ENCODE peak calls at places on chromosomes 12 and 14, in four cellular contexts. P, F, K and L are unnamed samples.
A peak's percentile ranks its signal among the peaks of the same experiment; 100 is the strongest.

GRCh38 chr12:87856-88255 is 21.3 kb downstream of the IQSEC3 start:
- DNase-seq in P (no peak), K (no peak), F (no peak), L (peak; percentile 66)

GRCh38 chr12:92854344-92854743 is 74.8 kb downstream of the EEA1 start:
- DNase-seq in K (no peak), F (no peak), P (no peak), L (no peak)

GRCh38 chr12:10873374-10873773 is 10.7 kb downstream of the PRH1 start:
- DNase-seq in P (no peak), K (peak; percentile 4), F (peak; percentile 66), L (peak; percentile 42)

GRCh38 chr14:61478971-61479473 is 157.6 kb downstream of the PRKCH start:
- DNase-seq in F (no peak), P (peak; percentile 80), K (no peak), L (no peak)

GRCh38 chr14:36701144-36701543 is 39.5 kb downstream of the PAX9 start:
- DNase-seq in K (no peak), F (no peak), P (no peak), L (no peak)

GRCh38 chr12:32302218-32302826 is 97.0 kb upstream of the FGD4 start:
- DNase-seq in F (peak; percentile 34), K (peak; percentile 51), P (peak; percentile 89), L (no peak)

GRCh38 chr12:108214486-108214885 is 85.4 kb downstream of the WSCD2 start:
- DNase-seq in P (peak; percentile 19), F (peak; percentile 25), K (peak; percentile 27), L (peak; percentile 9)

GRCh38 chr14:101402936-101403660 is 158.2 kb upstream of the DIO3 start:
- DNase-seq in P (no peak), K (peak; percentile 35), F (no peak), L (no peak)

GRCh38 chr12:64560395-64561301 is 49.6 kb upstream of the RASSF3 start:
- DNase-seq in K (peak; percentile 99), P (no peak), F (peak; percentile 95), L (peak; percentile 97)

GRCh38 chr12:21438643-21439042 is 1.2 kb downstream of the PYROXD1 start:
- DNase-seq in P (peak; percentile 3), K (peak; percentile 10), F (no peak), L (no peak)

GRCh38 chr14:104770851-104771272 is 17.9 kb downstream of the SIVA1 start:
- DNase-seq in P (no peak), K (peak; percentile 56), F (no peak), L (no peak)

GRCh38 chr14:100616854-100617714 is 29.9 kb upstream of the BEGAIN start:
- DNase-seq in P (no peak), F (no peak), K (no peak), L (no peak)

GRCh38 chr12:108495054-108495453 is 20.0 kb upstream of the FICD start:
- DNase-seq in F (peak; percentile 17), K (peak; percentile 51), P (peak; percentile 48), L (peak; percentile 32)

GRCh38 chr12:108235231-108235959 is 103.7 kb downstream of the CMKLR1 start:
- DNase-seq in F (no peak), K (no peak), P (no peak), L (no peak)

GRCh38 chr12:130770413-130771028 is 54.4 kb upstream of the RIMBP2 start:
- DNase-seq in F (no peak), K (no peak), P (no peak), L (no peak)

GRCh38 chr12:28563926-28564325 is 373.7 kb downstream of the CCDC91 start:
- DNase-seq in P (no peak), K (peak; percentile 93), F (peak; percentile 72), L (no peak)

GRCh38 chr14:75113932-75114539 is 12.8 kb downstream of the NEK9 start:
- DNase-seq in F (no peak), P (no peak), K (no peak), L (no peak)

GRCh38 chr12:41699658-41700057 is 445.0 kb downstream of the GXYLT1 start:
- DNase-seq in F (no peak), K (no peak), P (no peak), L (no peak)

GRCh38 chr12:122195405-122195804 is 8.1 kb upstream of the B3GNT4 start:
- DNase-seq in P (no peak), F (no peak), K (no peak), L (no peak)

GRCh38 chr12:94336201-94336915 is 123.3 kb downstream of the CEP83 start:
- DNase-seq in P (no peak), K (peak; percentile 24), F (peak; percentile 32), L (no peak)

GRCh38 chr14:98666545-98666944 is 605.5 kb downstream of the BCL11B start:
- DNase-seq in F (no peak), P (no peak), K (no peak), L (no peak)

GRCh38 chr12:114740448-114740847 is 56.5 kb upstream of the TBX3 start:
- DNase-seq in P (no peak), K (no peak), F (no peak), L (no peak)

GRCh38 chr14:64990291-64990690 is 3.6 kb downstream of the FNTB start:
- DNase-seq in K (no peak), P (no peak), F (no peak), L (no peak)

GRCh38 chr12:86226481-86226880 is 29.7 kb downstream of the MGAT4C start:
- DNase-seq in P (no peak), K (no peak), F (no peak), L (no peak)

GRCh38 chr14:104286496-104286895 is 148.1 kb downstream of the KIF26A start:
- DNase-seq in F (no peak), K (no peak), P (no peak), L (no peak)

GRCh38 chr14:59751578-59751977 is 119.0 kb downstream of the RTN1 start:
- DNase-seq in P (no peak), F (no peak), K (no peak), L (no peak)

GRCh38 chr12:26188641-26189040 is 6.7 kb upstream of the SSPN start:
- DNase-seq in K (no peak), P (no peak), F (no peak), L (peak; percentile 43)

GRCh38 chr14:65866422-65866821 is 453.9 kb downstream of the FUT8 start:
- DNase-seq in F (peak; percentile 67), P (no peak), K (peak; percentile 40), L (no peak)

GRCh38 chr14:38042356-38042755 is 165.3 kb upstream of the SSTR1 start:
- DNase-seq in K (peak; percentile 77), P (no peak), F (peak; percentile 4), L (peak; percentile 65)

GRCh38 chr14:72883109-72883508 is 10.8 kb downstream of the DPF3 start:
- DNase-seq in P (no peak), F (no peak), K (no peak), L (no peak)

GRCh38 chr14:64830961-64831360 is 48.7 kb downstream of the SPTB start:
- DNase-seq in P (no peak), F (no peak), K (no peak), L (no peak)

GRCh38 chr12:65891219-65891618 is 66.9 kb downstream of the HMGA2 start:
- DNase-seq in F (peak; percentile 57), K (peak; percentile 68), P (no peak), L (peak; percentile 74)

GRCh38 chr14:23829736-23830474 is 123.7 kb upstream of the DHRS4 start:
- DNase-seq in F (peak; percentile 86), P (no peak), K (peak; percentile 90), L (peak; percentile 93)

GRCh38 chr14:91058017-91058675 is 2.3 kb downstream of the RPS6KA5 start:
- DNase-seq in F (no peak), K (peak; percentile 19), P (no peak), L (no peak)

GRCh38 chr12:120438495-120439198 is 734 bp downstream of the COX6A1 start:
- DNase-seq in K (no peak), F (no peak), P (peak; percentile 19), L (no peak)

GRCh38 chr12:58931518-58931917 is 11.2 kb upstream of the LRIG3 start:
- DNase-seq in P (no peak), F (no peak), K (no peak), L (no peak)
- TF ChIP-seq CTCF in P (no peak), F (no peak), K (no peak), L (peak; percentile 5)

DNA sequence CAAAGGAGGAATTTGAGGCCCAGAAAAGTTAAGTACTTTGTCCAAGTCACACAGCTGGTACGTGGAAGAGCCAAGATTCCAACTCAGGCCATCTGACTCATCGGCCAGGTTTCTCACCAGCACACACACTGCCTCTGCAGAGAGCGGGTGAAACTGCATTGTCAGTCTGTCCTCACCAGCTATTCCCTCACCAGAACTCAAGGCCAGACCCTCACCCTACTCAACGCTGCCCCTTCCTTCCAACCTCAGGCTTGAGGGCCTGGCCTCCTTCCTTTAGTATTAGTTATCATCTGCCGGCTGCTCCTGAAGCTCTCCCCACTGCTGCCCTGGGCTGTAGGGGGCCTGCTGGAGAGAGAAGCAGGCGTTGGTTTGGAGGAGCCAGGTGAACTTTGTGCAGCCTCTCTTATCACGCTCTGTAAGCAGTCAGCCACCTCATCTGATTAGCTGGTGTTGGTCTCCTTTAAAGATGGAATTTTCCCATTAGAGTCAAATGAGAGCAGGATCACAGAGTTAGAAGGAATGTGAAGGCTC is 16.6 kb upstream of the PLEK2 start:
- DNase-seq in P (no peak), K (peak; percentile 76), F (peak; percentile 76), L (peak; percentile 53)
- TF ChIP-seq CTCF in P (no peak), K (no peak), F (peak; percentile 26), L (no peak)

DNA sequence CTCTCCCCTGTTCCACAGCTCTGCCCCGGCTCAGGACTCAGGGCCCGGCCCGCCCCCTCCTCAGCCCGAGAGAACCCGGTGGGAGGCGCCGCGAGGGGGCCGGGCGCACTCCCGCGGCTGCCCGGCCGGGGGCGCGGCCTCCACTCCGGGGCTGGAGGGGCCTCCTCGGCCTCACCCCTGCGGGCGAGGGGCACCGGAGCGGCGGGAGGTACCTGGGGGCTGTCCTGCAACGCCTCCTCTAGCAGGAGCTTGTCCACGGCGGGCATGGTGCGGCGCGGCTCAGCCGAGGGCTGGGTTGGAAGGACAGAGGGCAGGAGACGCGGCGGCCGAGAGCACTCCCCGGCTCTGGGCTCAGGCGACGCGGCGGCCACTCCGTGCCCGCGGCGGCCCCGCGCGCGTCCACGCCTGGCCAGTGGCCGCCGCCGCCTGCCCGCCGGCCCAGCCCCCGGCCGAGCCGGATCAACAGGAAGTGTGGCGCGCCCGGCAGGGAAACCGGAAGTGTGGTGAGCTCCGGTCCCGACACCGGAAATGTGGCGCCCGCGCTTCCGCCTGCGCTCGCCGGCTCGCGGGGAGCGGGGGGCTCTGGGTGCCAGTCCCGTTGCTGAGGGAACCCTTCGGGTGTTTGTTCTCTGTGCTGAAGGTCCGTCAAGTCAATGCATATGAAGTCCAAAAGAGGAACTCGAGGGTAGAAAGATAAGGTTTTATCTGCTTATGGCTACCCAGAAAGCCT is at the start of gene APPL2:
- DNase-seq in P (peak; percentile 93), K (peak; percentile 96), F (peak; percentile 85), L (peak; percentile 89)
- TF ChIP-seq CTCF in P (peak; percentile 67), K (peak; percentile 3), F (no peak), L (no peak)

DNA sequence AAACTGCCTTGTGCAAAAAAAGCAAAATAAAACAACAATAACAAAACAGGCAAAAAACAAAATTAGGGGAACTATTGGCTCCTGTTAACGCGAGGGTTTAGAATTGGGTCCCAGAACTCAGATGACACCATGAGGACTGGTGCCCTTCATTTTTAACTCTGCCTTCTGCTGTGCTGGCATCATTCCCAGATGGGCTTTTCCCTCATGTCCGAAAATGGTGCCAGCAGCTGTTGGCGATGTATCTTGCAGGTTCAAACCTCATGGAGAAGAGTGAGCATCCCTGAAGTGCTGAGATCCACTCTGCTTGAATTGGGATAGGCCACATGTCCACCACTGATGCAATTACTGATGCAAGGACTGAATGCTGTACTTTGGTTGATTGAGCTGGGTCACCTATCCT is 61.1 kb downstream of the MYRFL start:
- DNase-seq in F (no peak), K (no peak), P (no peak), L (no peak)
- TF ChIP-seq CTCF in F (no peak), K (no peak), P (no peak), L (no peak)

GRCh38 chr12:77736219-77736965 is 94.3 kb upstream of the NAV3 start:
- DNase-seq in P (no peak), K (no peak), F (no peak), L (no peak)
- TF ChIP-seq CTCF in P (peak; percentile 52), K (no peak), F (no peak), L (no peak)